ENCODE peak calls at places on chromosomes 6 and 20, in six cellular contexts. V is IMR-90, B is RWPE1, W is spleen, G is PC-3, I is suprapubic skin. K is an unnamed sample.

GRCh38 chr6:38646166-38646565 is 6.4 kb upstream of the BTBD9 start:
- DNase-seq in B (peak), V (peak), W (no peak), I (no peak), G (no peak), K (no peak)

GRCh38 chr6:150328744-150329400 is 39.9 kb upstream of the IYD start:
- DNase-seq in I (no peak), G (no peak), W (no peak), B (no peak), V (no peak), K (no peak)

GRCh38 chr6:69933239-69933638 is 66.9 kb downstream of the COL19A1 start:
- DNase-seq in W (no peak), V (peak), I (no peak), B (no peak), G (no peak), K (no peak)

GRCh38 chr6:13427838-13428527 is 59.4 kb downstream of the GFOD1 start:
- DNase-seq in W (peak), V (no peak), I (no peak), G (no peak), B (no peak), K (peak)

GRCh38 chr6:145235207-145235606 is 500.1 kb downstream of the EPM2A start:
- DNase-seq in I (no peak), B (no peak), W (no peak), V (peak), G (peak), K (no peak)

GRCh38 chr6:47862731-47863130 is 80.9 kb downstream of the OPN5 start:
- DNase-seq in W (no peak), V (no peak), B (no peak), I (no peak), G (no peak), K (no peak)

GRCh38 chr20:3041818-3042504 is 1.5 kb upstream of the GNRH2 start:
- DNase-seq in I (no peak), B (no peak), G (no peak), V (peak), W (peak), K (no peak)

GRCh38 chr6:142459267-142459666 is 157.5 kb downstream of the ADGRG6 start:
- DNase-seq in B (no peak), V (peak), W (no peak), G (no peak), I (no peak), K (no peak)

GRCh38 chr6:11232968-11233626 is 629 bp upstream of the NEDD9 start:
- DNase-seq in I (no peak), W (no peak), V (peak), G (peak), B (peak), K (no peak)

GRCh38 chr6:151690768-151691562 is 116.5 kb upstream of the ESR1 start:
- DNase-seq in I (no peak), G (no peak), W (no peak), B (no peak), V (no peak), K (no peak)

GRCh38 chr6:139436521-139437348 is 62.3 kb upstream of the CITED2 start:
- DNase-seq in W (no peak), B (peak), G (peak), V (no peak), I (no peak), K (no peak)

GRCh38 chr6:111482236-111482958 is 621 bp downstream of the REV3L start:
- DNase-seq in G (no peak), V (peak), W (peak), I (peak), B (peak), K (peak)

GRCh38 chr6:111481836-111482235 is 1.2 kb downstream of the REV3L start:
- DNase-seq in V (peak), I (peak), W (no peak), G (peak), B (no peak), K (no peak)

GRCh38 chr6:111482959-111483735 is at the start of gene REV3L:
- DNase-seq in V (peak), G (peak), B (peak), I (peak), W (peak), K (peak)

GRCh38 chr6:111478749-111479148 is 4.3 kb downstream of the REV3L start:
- DNase-seq in V (peak), W (no peak), I (no peak), G (peak), B (peak), K (no peak)

GRCh38 chr6:111480988-111481830 is 1.8 kb downstream of the REV3L start:
- DNase-seq in B (no peak), V (peak), W (no peak), G (no peak), I (no peak), K (no peak)
- H3K27ac ChIP-seq in B (peak), V (peak), W (peak), G (no peak), I (peak), K (peak)

GRCh38 chr20:44442298-44443070 is 33.2 kb upstream of the TTPAL start:
- DNase-seq in B (peak), V (no peak), I (no peak), W (no peak), G (no peak), K (no peak)

GRCh38 chr20:44439318-44439717 is 36.4 kb upstream of the TTPAL start:
- DNase-seq in B (no peak), I (no peak), V (no peak), G (no peak), W (no peak), K (no peak)

GRCh38 chr20:44437497-44437896 is 38.2 kb upstream of the TTPAL start:
- DNase-seq in I (no peak), G (no peak), B (no peak), W (no peak), V (no peak), K (no peak)

GRCh38 chr20:44435630-44436335 is 39.9 kb upstream of the TTPAL start:
- DNase-seq in G (peak), W (no peak), I (no peak), V (no peak), B (no peak), K (no peak)

DNA sequence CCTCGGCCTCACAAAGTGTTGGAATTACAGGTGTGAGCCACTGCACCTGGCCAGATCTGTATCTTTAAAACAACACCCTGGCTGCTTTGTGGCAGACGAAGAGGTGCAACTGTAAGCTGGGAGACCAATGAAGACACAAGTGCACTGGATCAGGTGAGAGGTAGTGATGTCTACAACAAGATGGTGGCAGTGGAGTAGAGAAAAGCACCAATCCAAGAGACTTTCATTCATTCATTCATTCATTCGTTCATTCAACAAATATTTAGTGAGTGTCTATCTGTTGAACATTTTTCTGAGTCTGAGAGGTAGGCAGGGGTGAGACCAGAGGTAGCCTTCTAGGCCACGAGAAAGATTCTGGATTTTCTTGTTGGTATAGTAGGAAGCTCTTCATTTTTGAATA is 36.9 kb upstream of the TTPAL start:
- DNase-seq in V (no peak), B (no peak), W (no peak), G (no peak), I (no peak), K (no peak)
- H3K27ac ChIP-seq in V (no peak), B (no peak), W (no peak), G (no peak), I (no peak), K (no peak)

GRCh38 chr20:32227744-32228688 is 20.3 kb downstream of the POFUT1 start:
- DNase-seq in I (no peak), B (no peak), W (peak), V (no peak), G (no peak), K (no peak)
- H3K27ac ChIP-seq in I (no peak), B (no peak), W (no peak), V (no peak), G (no peak), K (no peak)

GRCh38 chr6:43497694-43498093 is 12.5 kb downstream of the LRRC73 start:
- DNase-seq in I (no peak), V (no peak), W (no peak), B (no peak), G (no peak), K (no peak)

GRCh38 chr6:43495409-43495941 is 14.7 kb downstream of the LRRC73 start:
- DNase-seq in V (no peak), I (no peak), B (peak), W (no peak), G (peak), K (no peak)

GRCh38 chr6:43494766-43495165 is 15.4 kb downstream of the LRRC73 start:
- DNase-seq in W (no peak), I (no peak), G (no peak), V (no peak), B (no peak), K (no peak)

GRCh38 chr6:43497129-43497396 is 13.1 kb downstream of the LRRC73 start:
- DNase-seq in V (no peak), W (no peak), G (no peak), B (no peak), I (no peak), K (no peak)

DNA sequence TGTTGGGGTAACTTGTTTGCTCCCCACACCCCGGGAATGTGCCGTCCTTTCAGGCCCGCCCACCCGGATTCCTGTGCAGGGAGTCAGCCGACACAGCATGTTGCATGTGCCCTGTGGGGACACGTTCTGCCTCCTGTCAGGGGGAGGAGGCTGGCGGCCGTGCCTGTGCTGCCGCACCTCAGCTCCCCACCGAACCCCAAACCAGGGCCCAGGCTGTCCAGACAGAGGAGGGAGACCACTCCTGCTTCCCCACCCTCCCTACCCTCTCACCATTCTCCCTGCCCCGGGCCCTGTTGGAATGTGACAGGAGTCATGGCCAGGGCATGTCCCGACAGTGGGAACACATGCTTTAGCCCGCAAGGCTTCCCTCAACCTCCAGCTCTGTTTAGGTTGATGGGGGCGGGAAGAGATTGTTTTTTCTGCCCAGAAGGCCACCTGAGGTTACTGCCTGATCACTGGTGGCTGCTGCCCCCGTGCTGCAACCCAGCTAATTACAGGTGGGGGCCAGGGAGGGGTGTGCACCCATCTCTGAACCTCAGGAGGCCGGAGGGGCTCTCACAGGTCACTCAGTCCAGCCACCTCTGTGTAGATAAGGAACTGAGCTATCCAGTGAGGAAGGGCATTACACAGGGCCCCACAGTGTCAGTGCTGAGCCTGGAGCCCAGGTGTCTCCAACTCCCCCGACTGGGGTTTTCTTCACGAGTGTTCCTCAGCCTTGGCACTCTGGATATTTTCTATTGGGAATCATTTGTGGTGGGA is 13.6 kb downstream of the LRRC73 start:
- DNase-seq in V (peak), I (no peak), G (no peak), W (no peak), B (peak), K (no peak)
- H3K27ac ChIP-seq in V (peak), I (peak), G (no peak), W (no peak), B (peak), K (no peak)

GRCh38 chr6:51856508-51856907 is 230.9 kb downstream of the PKHD1 start:
- DNase-seq in W (no peak), G (peak), B (no peak), I (no peak), V (no peak), K (no peak)

GRCh38 chr6:51857134-51857533 is 230.3 kb downstream of the PKHD1 start:
- DNase-seq in W (no peak), I (no peak), B (no peak), G (peak), V (no peak), K (no peak)

GRCh38 chr6:51854347-51854746 is 233.1 kb downstream of the PKHD1 start:
- DNase-seq in B (no peak), I (no peak), W (no peak), V (no peak), G (no peak), K (no peak)

GRCh38 chr6:51855310-51856082 is 231.9 kb downstream of the PKHD1 start:
- DNase-seq in I (no peak), B (peak), V (peak), G (peak), W (no peak), K (no peak)

DNA sequence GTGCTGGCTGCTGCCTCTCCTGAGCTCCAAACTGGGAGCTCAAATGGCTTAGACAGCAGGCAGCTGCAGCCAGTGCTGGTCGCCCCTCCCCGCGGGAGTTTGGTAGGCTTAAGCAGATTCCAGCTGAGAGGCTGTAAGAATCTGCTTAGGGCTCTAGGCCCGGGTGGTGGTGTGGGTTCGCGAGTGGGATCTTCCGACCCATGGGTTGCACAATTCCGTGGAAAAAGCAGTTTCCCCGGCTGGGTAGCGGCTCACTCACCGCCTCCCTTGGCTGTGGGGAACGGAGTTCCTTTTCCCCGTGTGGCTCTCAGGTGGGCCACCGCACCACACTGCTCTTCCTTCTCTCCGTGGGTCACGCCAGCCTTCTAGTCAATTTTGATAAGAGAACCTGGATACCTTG is 232.5 kb downstream of the PKHD1 start:
- DNase-seq in I (no peak), G (no peak), B (no peak), W (no peak), V (no peak), K (no peak)
- H3K27ac ChIP-seq in I (no peak), G (no peak), B (no peak), W (no peak), V (no peak), K (no peak)

GRCh38 chr20:33649201-33649631 is 12.9 kb upstream of the C20orf144 start:
- DNase-seq in W (peak), B (no peak), V (no peak), G (no peak), I (no peak), K (no peak)
- H3K27ac ChIP-seq in W (no peak), B (peak), V (no peak), G (no peak), I (peak), K (peak)

DNA sequence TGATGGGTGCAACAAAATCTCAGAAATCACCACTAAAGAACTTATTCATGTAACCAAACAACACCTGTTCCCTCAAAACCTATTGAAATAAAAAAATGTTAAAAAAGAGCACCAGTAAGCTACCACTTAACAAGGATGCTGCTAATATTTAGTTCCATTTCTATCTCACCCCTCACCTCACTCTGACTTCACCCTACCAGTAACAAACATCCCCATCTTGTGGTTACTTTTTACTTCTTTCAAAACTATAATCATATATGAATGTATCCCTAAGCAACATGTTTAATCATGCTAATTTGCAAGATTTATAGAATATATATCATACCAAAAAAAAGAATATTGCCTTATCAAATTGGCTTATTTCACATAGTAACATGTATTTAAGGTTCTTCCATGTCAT is 27.4 kb upstream of the SLC24A3 start:
- DNase-seq in V (no peak), G (peak), B (no peak), I (no peak), W (no peak), K (no peak)
- H3K27ac ChIP-seq in V (no peak), G (no peak), B (no peak), I (no peak), W (no peak), K (no peak)

DNA sequence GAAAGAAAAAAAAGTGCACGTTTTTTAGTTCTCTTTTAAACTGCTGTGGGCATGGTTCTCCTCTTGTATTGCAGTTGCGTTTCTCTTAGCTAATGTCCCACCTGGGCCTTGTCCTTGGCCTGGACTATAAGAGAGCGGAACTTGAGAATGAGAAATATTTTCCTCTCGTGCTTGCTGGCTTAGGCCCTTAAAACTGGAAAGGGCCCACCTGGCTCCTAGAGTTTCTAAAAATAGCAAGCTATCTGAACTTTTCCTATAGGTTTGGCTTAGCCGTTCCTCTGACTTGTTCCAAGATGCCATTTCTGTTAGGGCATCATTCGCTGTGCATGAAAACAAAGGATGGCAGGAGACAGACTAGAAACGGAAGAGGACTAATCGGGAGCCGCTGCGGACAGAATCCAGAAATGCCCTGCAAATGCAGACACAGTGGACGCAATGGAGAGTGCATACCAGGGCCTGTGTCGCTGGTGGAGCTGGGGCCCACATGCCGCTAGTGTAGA is 4.5 kb downstream of the RIPOR3 start:
- DNase-seq in W (no peak), I (no peak), B (no peak), V (no peak), G (no peak), K (no peak)
- H3K27ac ChIP-seq in W (no peak), I (no peak), B (no peak), V (no peak), G (no peak), K (no peak)